ENCODE peak calls at places on chromosome 5, in five cellular contexts. O, X, R, H and L are unnamed samples. For H3K4me1, the result is how much of the 10 kb centered on the place peaks cover.

GRCh38 chr5:32520995-32521394 is 64.4 kb upstream of the SUB1 start:
- DNase-seq in O (no peak), X (no peak), R (no peak), H (no peak), L (peak)

GRCh38 chr5:97547999-97548797 is 365.2 kb upstream of the RIOK2 start:
- DNase-seq in O (no peak), X (no peak), R (no peak), H (no peak), L (no peak)

GRCh38 chr5:135094339-135095051 is 60.5 kb upstream of the PITX1 start:
- DNase-seq in O (no peak), X (no peak), R (no peak), H (no peak), L (no peak)

GRCh38 chr5:59790399-59791130 is 103.0 kb downstream of the PDE4D start:
- DNase-seq in O (no peak), X (no peak), R (no peak), H (no peak), L (no peak)

GRCh38 chr5:141615991-141616715 is 2.6 kb downstream of the DIAPH1 start:
- DNase-seq in O (no peak), X (no peak), R (no peak), H (no peak), L (no peak)

GRCh38 chr5:94544031-94544650 is 74.3 kb downstream of the KIAA0825 start:
- DNase-seq in O (no peak), X (no peak), R (no peak), H (peak), L (peak)

GRCh38 chr5:1503301-1504243 is 20.2 kb downstream of the LPCAT1 start:
- DNase-seq in O (no peak), X (peak), R (peak), H (no peak), L (no peak)

GRCh38 chr5:21723500-21723899 is 1129.6 kb downstream of the CDH12 start:
- DNase-seq in O (no peak), X (no peak), R (no peak), H (no peak), L (no peak)

GRCh38 chr5:60332244-60333018 is 367.5 kb downstream of the DEPDC1B start:
- DNase-seq in O (no peak), X (no peak), R (no peak), H (peak), L (peak)

GRCh38 chr5:84148651-84149050 is 236.0 kb downstream of the EDIL3 start:
- DNase-seq in O (no peak), X (no peak), R (no peak), H (no peak), L (no peak)

GRCh38 chr5:1827410-1828397 is 26.5 kb downstream of the NDUFS6 start:
- DNase-seq in O (no peak), X (no peak), R (peak), H (no peak), L (no peak)

GRCh38 chr5:43401827-43402226 is 10.4 kb downstream of the CCL28 start:
- DNase-seq in O (no peak), X (no peak), R (no peak), H (no peak), L (no peak)

GRCh38 chr5:140216468-140217074 is 41.6 kb downstream of the CYSTM1 start:
- DNase-seq in O (no peak), X (no peak), R (no peak), H (no peak), L (no peak)
- H3K4me1 ChIP-seq in O (under half), X (under half), R (under half), H (under half), L (under half)

DNA sequence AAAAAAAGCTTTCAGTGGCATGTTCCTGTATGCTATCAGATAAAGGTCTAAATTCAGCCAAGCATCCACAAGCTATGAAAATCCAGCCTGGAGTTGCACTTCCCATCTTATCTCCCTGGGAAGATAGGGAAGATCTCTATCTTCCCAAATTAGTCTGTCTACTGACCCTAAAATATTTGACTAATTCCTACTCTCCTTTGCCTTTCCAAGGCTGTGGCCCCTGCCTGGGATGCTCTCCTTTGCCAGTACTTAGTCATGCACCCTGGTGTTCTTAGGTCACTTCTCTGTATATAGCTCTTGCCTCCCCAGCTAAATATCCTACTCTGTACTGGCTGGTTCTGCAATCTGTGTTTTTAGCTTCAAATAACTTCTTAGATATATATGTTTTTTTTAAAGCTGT is 44.0 kb upstream of the PLPP1 start:
- DNase-seq in O (no peak), X (no peak), R (no peak), H (no peak), L (no peak)
- H3K4me1 ChIP-seq in O (under half), X (under half), R (under half), H (under half), L (under half)

GRCh38 chr5:139654875-139655491 is 6.8 kb downstream of the CXXC5 start:
- DNase-seq in O (no peak), X (no peak), R (no peak), H (no peak), L (peak)
- H3K4me1 ChIP-seq in O (half or more), X (half or more), R (half or more), H (half or more), L (half or more)

DNA sequence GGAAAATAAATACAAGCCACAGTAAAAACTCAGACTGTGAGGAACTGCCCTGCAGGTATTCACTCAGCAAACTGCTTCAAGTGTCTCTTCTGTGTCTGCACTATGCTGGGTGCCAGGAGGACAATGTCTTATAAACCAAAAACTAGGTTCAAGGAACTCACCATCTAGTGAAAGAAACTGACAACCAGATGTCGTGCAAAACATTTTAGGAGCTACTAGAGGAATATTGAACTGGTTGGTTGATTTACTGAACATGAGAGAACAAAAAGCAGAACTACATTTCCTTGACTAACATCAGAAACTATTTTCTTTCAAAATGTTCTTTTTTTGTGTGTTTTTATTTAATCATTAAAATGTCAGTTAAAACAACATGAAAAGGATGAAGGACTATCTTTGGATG is 35.2 kb downstream of the ZNF366 start:
- DNase-seq in O (no peak), X (no peak), R (no peak), H (no peak), L (no peak)
- H3K4me1 ChIP-seq in O (under half), X (under half), R (under half), H (under half), L (under half)

DNA sequence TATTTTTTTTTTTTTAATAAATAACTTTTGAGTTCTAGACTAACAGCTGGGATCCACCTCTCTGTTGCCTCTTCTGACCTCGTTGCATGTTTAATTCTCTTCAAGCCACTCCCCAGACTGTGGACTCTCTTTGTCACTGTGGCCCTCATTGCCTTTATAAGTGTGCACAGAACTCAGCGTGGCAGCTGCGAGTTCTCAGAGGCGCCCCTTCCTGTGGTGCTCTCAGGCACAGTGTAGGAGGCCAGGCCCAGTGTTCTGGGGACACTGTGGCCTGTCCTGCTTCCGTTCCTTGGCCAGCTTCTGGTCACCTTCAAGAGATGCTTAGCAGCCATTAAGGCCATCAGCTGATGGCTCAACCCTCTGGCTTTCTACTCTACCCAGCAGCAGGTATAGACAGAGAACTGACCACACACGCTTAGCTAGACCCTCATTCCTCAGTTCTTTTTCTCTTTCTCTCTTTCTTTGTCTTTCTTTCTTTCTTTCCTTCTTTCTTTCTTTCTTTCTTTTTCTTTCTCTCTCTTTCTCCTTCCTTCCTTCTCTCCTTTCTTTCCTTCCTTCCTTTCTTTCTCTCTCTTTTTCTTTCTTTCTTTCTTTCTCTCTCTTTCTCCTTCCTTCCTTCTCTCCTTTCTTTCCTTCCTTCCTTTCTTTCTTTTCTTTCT is 27.7 kb downstream of the STC2 start:
- DNase-seq in O (no peak), X (no peak), R (no peak), H (no peak), L (no peak)
- H3K4me1 ChIP-seq in O (under half), X (under half), R (under half), H (under half), L (under half)

DNA sequence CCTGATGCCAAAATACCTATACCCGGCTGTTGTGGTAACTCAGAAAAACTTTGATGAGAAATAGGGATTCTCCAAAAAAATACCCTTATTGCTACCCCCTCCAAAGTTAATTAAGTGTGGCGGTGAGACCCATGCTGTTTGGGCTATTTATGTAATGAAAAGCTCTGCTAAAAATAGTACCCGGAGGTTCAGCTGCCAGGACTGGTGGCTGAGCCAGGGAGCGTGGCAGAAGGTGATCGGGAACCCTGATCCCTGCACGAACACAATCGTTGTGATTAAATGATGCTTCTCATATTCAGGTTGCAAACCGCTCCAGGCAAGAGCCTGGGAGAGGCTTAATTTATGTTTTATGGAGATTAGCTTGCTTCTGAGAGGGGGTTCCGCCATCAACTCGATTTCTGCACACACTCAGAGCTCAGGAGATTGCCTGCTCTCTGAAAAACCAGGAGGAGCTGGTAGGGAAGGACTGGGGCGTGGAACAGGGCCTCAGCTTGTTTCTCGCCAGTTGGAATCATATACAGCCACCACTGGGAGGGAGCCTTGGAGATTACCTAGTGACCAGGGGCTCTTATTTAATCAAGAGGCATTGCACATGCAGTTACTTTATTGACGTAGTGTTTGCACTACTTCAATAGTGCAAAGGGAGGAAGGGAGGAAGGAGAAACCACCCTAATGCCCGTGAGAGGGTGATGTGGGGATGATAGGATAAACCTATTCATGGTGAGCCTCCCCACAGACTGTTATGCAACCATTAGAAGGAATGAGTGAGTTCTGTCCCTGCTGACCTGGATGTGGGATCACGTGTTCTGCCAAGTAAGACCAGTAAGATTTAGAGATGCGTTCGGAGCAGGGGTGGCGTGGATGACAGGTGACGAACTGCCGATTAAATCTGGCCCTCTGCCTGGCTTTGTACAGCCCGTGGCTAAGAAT is 23.4 kb downstream of the HRH2 start:
- DNase-seq in O (no peak), X (no peak), R (peak), H (no peak), L (no peak)
- H3K4me1 ChIP-seq in O (under half), X (under half), R (under half), H (under half), L (under half)

DNA sequence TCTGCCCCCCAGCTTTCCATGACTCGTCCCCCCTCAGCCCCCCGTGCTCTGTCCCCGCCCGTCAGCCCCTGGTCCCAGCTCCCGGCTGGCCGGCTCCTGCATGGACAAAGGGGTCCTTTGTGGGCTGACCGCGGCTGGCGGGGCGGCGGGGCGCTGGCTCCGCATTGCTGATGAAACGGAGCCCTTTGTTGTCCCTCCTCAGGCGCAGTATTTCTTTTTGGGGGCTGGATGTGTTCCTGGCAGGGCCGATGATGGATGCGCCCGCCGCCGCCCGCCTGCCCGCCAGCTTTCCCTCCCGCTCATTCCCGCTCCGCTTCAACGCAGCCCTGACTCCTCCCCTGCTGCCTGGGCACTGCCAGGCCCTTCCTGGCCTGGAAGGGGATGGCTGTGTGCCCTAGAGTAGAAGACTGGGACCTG is 28.8 kb downstream of the CXXC5 start:
- DNase-seq in O (no peak), X (no peak), R (no peak), H (no peak), L (no peak)
- H3K4me1 ChIP-seq in O (under half), X (half or more), R (under half), H (under half), L (under half)

GRCh38 chr5:52798952-52799351 is 11.2 kb downstream of the ITGA1 start:
- DNase-seq in O (no peak), X (no peak), R (no peak), H (no peak), L (no peak)
- H3K4me1 ChIP-seq in O (under half), X (half or more), R (half or more), H (under half), L (half or more)

GRCh38 chr5:133120156-133120750 is 68.4 kb downstream of the HSPA4 start:
- DNase-seq in O (no peak), X (no peak), R (no peak), H (no peak), L (no peak)
- H3K4me1 ChIP-seq in O (under half), X (under half), R (under half), H (under half), L (under half)

DNA sequence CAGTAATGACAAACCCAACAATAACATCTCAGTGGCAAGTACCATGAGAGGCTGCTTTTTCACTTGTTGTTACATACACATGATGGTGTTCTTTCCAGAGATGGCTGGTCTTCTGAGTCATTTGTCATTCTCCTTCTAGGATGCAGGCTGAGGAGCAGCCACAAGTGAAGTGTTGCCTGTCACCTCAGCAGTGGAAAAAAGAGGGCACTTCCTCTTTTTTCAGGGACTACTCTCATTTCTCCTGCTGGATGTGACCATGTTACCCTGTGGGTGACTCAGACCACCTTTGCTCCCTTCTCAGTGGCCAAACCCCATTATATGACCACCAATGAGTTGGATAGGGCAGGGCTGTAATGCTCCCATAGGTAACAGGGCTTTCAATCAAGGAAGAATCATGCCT is 587.0 kb upstream of the ADAMTS16 start:
- DNase-seq in O (no peak), X (no peak), R (no peak), H (no peak), L (no peak)
- H3K4me1 ChIP-seq in O (under half), X (under half), R (under half), H (under half), L (under half)